ENCODE peak calls at places on chromosome 3, in six cellular contexts. One of them, this sample, is unnamed.

GRCh38 chr3:152508705-152509104 is 240.0 kb downstream of the MBNL1 start:
- DNase-seq in CD4-positive, alpha-beta T cell: no peak
- DNase-seq in body of pancreas: no peak
- DNase-seq in esophagus muscularis mucosa: no peak
- DNase-seq in CD8-positive, alpha-beta T cell: no peak
- DNase-seq in right cardiac atrium: no peak
- DNase-seq in this sample: no peak

GRCh38 chr3:186589115-186589514 is 18.6 kb downstream of the DNAJB11 start:
- DNase-seq in CD4-positive, alpha-beta T cell: no peak
- DNase-seq in body of pancreas: no peak
- DNase-seq in right cardiac atrium: no peak
- DNase-seq in CD8-positive, alpha-beta T cell: no peak
- DNase-seq in esophagus muscularis mucosa: no peak
- DNase-seq in this sample: no peak

GRCh38 chr3:117709108-117709507 is 999.5 kb downstream of the TUSC7 start:
- DNase-seq in body of pancreas: no peak
- DNase-seq in right cardiac atrium: no peak
- DNase-seq in CD4-positive, alpha-beta T cell: no peak
- DNase-seq in CD8-positive, alpha-beta T cell: no peak
- DNase-seq in esophagus muscularis mucosa: no peak
- DNase-seq in this sample: no peak

GRCh38 chr3:129746629-129747028 is 140.2 kb upstream of the PLXND1 start:
- DNase-seq in CD8-positive, alpha-beta T cell: no peak
- DNase-seq in CD4-positive, alpha-beta T cell: no peak
- DNase-seq in right cardiac atrium: no peak
- DNase-seq in esophagus muscularis mucosa: no peak
- DNase-seq in body of pancreas: no peak
- DNase-seq in this sample: no peak

GRCh38 chr3:151875759-151876158 is 2.3 kb downstream of the SUCNR1 start:
- DNase-seq in CD8-positive, alpha-beta T cell: no peak
- DNase-seq in esophagus muscularis mucosa: no peak
- DNase-seq in CD4-positive, alpha-beta T cell: no peak
- DNase-seq in right cardiac atrium: no peak
- DNase-seq in body of pancreas: no peak
- DNase-seq in this sample: no peak

GRCh38 chr3:153379516-153379915 is 217.5 kb downstream of the RAP2B start:
- DNase-seq in body of pancreas: no peak
- DNase-seq in right cardiac atrium: no peak
- DNase-seq in CD4-positive, alpha-beta T cell: no peak
- DNase-seq in esophagus muscularis mucosa: no peak
- DNase-seq in CD8-positive, alpha-beta T cell: no peak
- DNase-seq in this sample: no peak

GRCh38 chr3:112646623-112647022 is 5.7 kb upstream of the CCDC80 start:
- DNase-seq in esophagus muscularis mucosa: no peak
- DNase-seq in CD8-positive, alpha-beta T cell: no peak
- DNase-seq in body of pancreas: no peak
- DNase-seq in CD4-positive, alpha-beta T cell: no peak
- DNase-seq in right cardiac atrium: no peak
- DNase-seq in this sample: no peak

GRCh38 chr3:64242435-64242834 is 17.2 kb upstream of the PRICKLE2 start:
- DNase-seq in body of pancreas: peak; percentile 22
- DNase-seq in right cardiac atrium: no peak
- DNase-seq in esophagus muscularis mucosa: no peak
- DNase-seq in CD4-positive, alpha-beta T cell: no peak
- DNase-seq in CD8-positive, alpha-beta T cell: no peak
- DNase-seq in this sample: no peak

GRCh38 chr3:54600441-54601204 is 327.2 kb downstream of the LRTM1 start:
- DNase-seq in esophagus muscularis mucosa: peak; percentile 89
- DNase-seq in CD4-positive, alpha-beta T cell: no peak
- DNase-seq in body of pancreas: no peak
- DNase-seq in CD8-positive, alpha-beta T cell: no peak
- DNase-seq in right cardiac atrium: no peak
- DNase-seq in this sample: no peak

GRCh38 chr3:158723991-158724390 is 8.3 kb downstream of the RARRES1 start:
- DNase-seq in right cardiac atrium: no peak
- DNase-seq in CD4-positive, alpha-beta T cell: no peak
- DNase-seq in esophagus muscularis mucosa: no peak
- DNase-seq in CD8-positive, alpha-beta T cell: no peak
- DNase-seq in body of pancreas: no peak
- DNase-seq in this sample: no peak

GRCh38 chr3:56303508-56303907 is 164.8 kb downstream of the ERC2 start:
- DNase-seq in CD8-positive, alpha-beta T cell: no peak
- DNase-seq in esophagus muscularis mucosa: no peak
- DNase-seq in right cardiac atrium: peak; percentile 19
- DNase-seq in CD4-positive, alpha-beta T cell: no peak
- DNase-seq in body of pancreas: no peak
- DNase-seq in this sample: no peak

GRCh38 chr3:49217688-49218470 is 46.5 kb downstream of the KLHDC8B start:
- DNase-seq in CD8-positive, alpha-beta T cell: no peak
- DNase-seq in right cardiac atrium: peak; percentile 36
- DNase-seq in body of pancreas: peak; percentile 62
- DNase-seq in CD4-positive, alpha-beta T cell: no peak
- DNase-seq in esophagus muscularis mucosa: no peak
- DNase-seq in this sample: no peak

GRCh38 chr3:160401301-160402095 is 2.0 kb downstream of the SMC4 start:
- DNase-seq in body of pancreas: no peak
- DNase-seq in CD8-positive, alpha-beta T cell: no peak
- DNase-seq in right cardiac atrium: no peak
- DNase-seq in CD4-positive, alpha-beta T cell: no peak
- DNase-seq in esophagus muscularis mucosa: no peak
- DNase-seq in this sample: no peak

GRCh38 chr3:31488475-31489017 is 44.2 kb upstream of the STT3B start:
- DNase-seq in CD4-positive, alpha-beta T cell: no peak
- DNase-seq in esophagus muscularis mucosa: peak; percentile 34
- DNase-seq in CD8-positive, alpha-beta T cell: no peak
- DNase-seq in right cardiac atrium: no peak
- DNase-seq in body of pancreas: no peak
- DNase-seq in this sample: no peak

GRCh38 chr3:31493187-31493586 is 39.5 kb upstream of the STT3B start:
- DNase-seq in CD4-positive, alpha-beta T cell: no peak
- DNase-seq in esophagus muscularis mucosa: peak; percentile 34
- DNase-seq in right cardiac atrium: no peak
- DNase-seq in body of pancreas: no peak
- DNase-seq in CD8-positive, alpha-beta T cell: no peak
- DNase-seq in this sample: no peak

GRCh38 chr3:31491660-31492059 is 41.1 kb upstream of the STT3B start:
- DNase-seq in CD8-positive, alpha-beta T cell: no peak
- DNase-seq in CD4-positive, alpha-beta T cell: no peak
- DNase-seq in right cardiac atrium: no peak
- DNase-seq in esophagus muscularis mucosa: no peak
- DNase-seq in body of pancreas: no peak
- DNase-seq in this sample: no peak

GRCh38 chr3:31486865-31487533 is 45.7 kb upstream of the STT3B start:
- DNase-seq in body of pancreas: no peak
- DNase-seq in CD8-positive, alpha-beta T cell: no peak
- DNase-seq in CD4-positive, alpha-beta T cell: no peak
- DNase-seq in right cardiac atrium: no peak
- DNase-seq in esophagus muscularis mucosa: peak; percentile 62
- DNase-seq in this sample: no peak

GRCh38 chr3:31490502-31490901 is 42.2 kb upstream of the STT3B start:
- DNase-seq in CD8-positive, alpha-beta T cell: no peak
- DNase-seq in CD4-positive, alpha-beta T cell: no peak
- DNase-seq in right cardiac atrium: no peak
- DNase-seq in body of pancreas: no peak
- DNase-seq in esophagus muscularis mucosa: peak; percentile 53
- DNase-seq in this sample: no peak
- H3K9me3 ChIP-seq in CD8-positive, alpha-beta T cell: no peaks in the 10 kb centered on the region
- H3K9me3 ChIP-seq in CD4-positive, alpha-beta T cell: no peaks in the 10 kb centered on the region
- H3K9me3 ChIP-seq in right cardiac atrium: peaks cover 4% of the 10 kb centered on the region
- H3K9me3 ChIP-seq in body of pancreas: no peaks in the 10 kb centered on the region
- H3K9me3 ChIP-seq in esophagus muscularis mucosa: peaks cover 7% of the 10 kb centered on the region
- H3K9me3 ChIP-seq in this sample: no peaks in the 10 kb centered on the region

GRCh38 chr3:52030725-52031330 is 25.5 kb downstream of the DUSP7 start:
- DNase-seq in CD8-positive, alpha-beta T cell: no peak
- DNase-seq in esophagus muscularis mucosa: no peak
- DNase-seq in CD4-positive, alpha-beta T cell: no peak
- DNase-seq in right cardiac atrium: no peak
- DNase-seq in body of pancreas: no peak
- DNase-seq in this sample: no peak

GRCh38 chr3:52029053-52029452 is 27.3 kb downstream of the DUSP7 start:
- DNase-seq in CD4-positive, alpha-beta T cell: no peak
- DNase-seq in CD8-positive, alpha-beta T cell: no peak
- DNase-seq in body of pancreas: no peak
- DNase-seq in right cardiac atrium: no peak
- DNase-seq in esophagus muscularis mucosa: no peak
- DNase-seq in this sample: no peak

GRCh38 chr3:52031896-52032295 is 24.5 kb downstream of the DUSP7 start:
- DNase-seq in body of pancreas: no peak
- DNase-seq in right cardiac atrium: no peak
- DNase-seq in esophagus muscularis mucosa: no peak
- DNase-seq in CD4-positive, alpha-beta T cell: no peak
- DNase-seq in CD8-positive, alpha-beta T cell: no peak
- DNase-seq in this sample: no peak

GRCh38 chr3:52028572-52028971 is 27.8 kb downstream of the DUSP7 start:
- DNase-seq in esophagus muscularis mucosa: no peak
- DNase-seq in CD8-positive, alpha-beta T cell: no peak
- DNase-seq in CD4-positive, alpha-beta T cell: no peak
- DNase-seq in body of pancreas: peak; percentile 43
- DNase-seq in right cardiac atrium: peak; percentile 74
- DNase-seq in this sample: no peak

DNA sequence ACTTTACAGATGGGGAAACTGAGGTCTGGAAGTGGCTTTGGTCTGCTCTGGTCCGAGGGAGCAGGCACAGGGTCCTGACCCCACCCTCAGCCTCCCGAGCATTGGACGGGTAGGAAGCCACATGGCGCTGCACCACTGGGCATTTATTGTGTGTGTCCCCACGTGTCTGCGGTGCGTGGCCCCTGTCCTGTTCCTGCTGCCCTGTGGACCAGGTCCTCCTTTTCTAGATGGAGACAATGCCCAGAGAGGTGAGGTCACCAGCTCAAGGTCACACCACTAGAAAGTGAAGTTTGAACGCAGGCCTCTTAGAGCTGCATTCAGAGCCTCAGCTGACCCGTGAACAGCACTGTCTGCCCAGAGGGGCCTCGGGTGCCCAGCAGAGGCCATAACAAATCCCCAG is 26.8 kb downstream of the DUSP7 start:
- DNase-seq in CD8-positive, alpha-beta T cell: no peak
- DNase-seq in right cardiac atrium: no peak
- DNase-seq in CD4-positive, alpha-beta T cell: no peak
- DNase-seq in body of pancreas: no peak
- DNase-seq in esophagus muscularis mucosa: no peak
- DNase-seq in this sample: no peak
- H3K27ac ChIP-seq in CD8-positive, alpha-beta T cell: no peak overlapping the region
- H3K27ac ChIP-seq in right cardiac atrium: peak overlapping the region; percentile 25
- H3K27ac ChIP-seq in CD4-positive, alpha-beta T cell: no peak overlapping the region
- H3K27ac ChIP-seq in body of pancreas: no peak overlapping the region
- H3K27ac ChIP-seq in esophagus muscularis mucosa: no peak overlapping the region
- H3K27ac ChIP-seq in this sample: no peak overlapping the region

GRCh38 chr3:41176554-41176953 is 22.8 kb upstream of the CTNNB1 start:
- DNase-seq in CD4-positive, alpha-beta T cell: no peak
- DNase-seq in esophagus muscularis mucosa: no peak
- DNase-seq in CD8-positive, alpha-beta T cell: no peak
- DNase-seq in body of pancreas: no peak
- DNase-seq in right cardiac atrium: no peak
- DNase-seq in this sample: no peak
- H3K9me3 ChIP-seq in CD4-positive, alpha-beta T cell: no peaks in the 10 kb centered on the region
- H3K9me3 ChIP-seq in esophagus muscularis mucosa: no peaks in the 10 kb centered on the region
- H3K9me3 ChIP-seq in CD8-positive, alpha-beta T cell: no peaks in the 10 kb centered on the region
- H3K9me3 ChIP-seq in body of pancreas: no peaks in the 10 kb centered on the region
- H3K9me3 ChIP-seq in right cardiac atrium: no peaks in the 10 kb centered on the region
- H3K9me3 ChIP-seq in this sample: no peaks in the 10 kb centered on the region

DNA sequence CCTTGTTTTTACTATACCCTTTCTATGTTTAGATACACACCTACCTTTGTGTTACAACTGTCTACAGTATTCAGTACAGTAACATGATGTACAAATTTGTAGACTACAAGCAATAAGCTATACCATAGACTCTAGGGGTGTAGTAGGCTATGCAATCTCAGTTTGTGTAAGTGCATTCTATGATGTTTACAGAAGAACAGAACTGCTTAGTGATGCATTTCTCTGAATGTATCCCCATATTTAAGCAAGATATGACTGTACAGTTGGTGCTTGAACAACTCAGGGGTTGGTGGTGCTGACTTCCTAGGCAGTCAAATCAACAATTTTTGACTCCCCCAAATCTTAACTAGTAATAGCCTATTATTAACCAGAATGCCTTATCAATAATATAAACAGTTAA is 467.1 kb upstream of the TGFBR2 start:
- DNase-seq in esophagus muscularis mucosa: no peak
- DNase-seq in body of pancreas: no peak
- DNase-seq in CD8-positive, alpha-beta T cell: no peak
- DNase-seq in right cardiac atrium: no peak
- DNase-seq in CD4-positive, alpha-beta T cell: no peak
- DNase-seq in this sample: no peak
- H3K27ac ChIP-seq in esophagus muscularis mucosa: no peak overlapping the region
- H3K27ac ChIP-seq in body of pancreas: no peak overlapping the region
- H3K27ac ChIP-seq in CD8-positive, alpha-beta T cell: no peak overlapping the region
- H3K27ac ChIP-seq in right cardiac atrium: no peak overlapping the region
- H3K27ac ChIP-seq in CD4-positive, alpha-beta T cell: no peak overlapping the region
- H3K27ac ChIP-seq in this sample: no peak overlapping the region

GRCh38 chr3:196782496-196782895 is 42.8 kb downstream of the PAK2 start:
- DNase-seq in body of pancreas: no peak
- DNase-seq in CD8-positive, alpha-beta T cell: no peak
- DNase-seq in right cardiac atrium: no peak
- DNase-seq in esophagus muscularis mucosa: no peak
- DNase-seq in CD4-positive, alpha-beta T cell: no peak
- DNase-seq in this sample: no peak

GRCh38 chr3:196775938-196776337 is 36.3 kb downstream of the PAK2 start:
- DNase-seq in CD8-positive, alpha-beta T cell: no peak
- DNase-seq in right cardiac atrium: no peak
- DNase-seq in CD4-positive, alpha-beta T cell: no peak
- DNase-seq in body of pancreas: no peak
- DNase-seq in esophagus muscularis mucosa: no peak
- DNase-seq in this sample: no peak

GRCh38 chr3:196774845-196775422 is 35.3 kb downstream of the PAK2 start:
- DNase-seq in esophagus muscularis mucosa: no peak
- DNase-seq in right cardiac atrium: no peak
- DNase-seq in CD4-positive, alpha-beta T cell: no peak
- DNase-seq in body of pancreas: no peak
- DNase-seq in CD8-positive, alpha-beta T cell: no peak
- DNase-seq in this sample: no peak

GRCh38 chr3:196774191-196774820 is 34.6 kb downstream of the PAK2 start:
- DNase-seq in CD4-positive, alpha-beta T cell: no peak
- DNase-seq in esophagus muscularis mucosa: no peak
- DNase-seq in right cardiac atrium: no peak
- DNase-seq in CD8-positive, alpha-beta T cell: no peak
- DNase-seq in body of pancreas: no peak
- DNase-seq in this sample: no peak

GRCh38 chr3:196778755-196779154 is 39.1 kb downstream of the PAK2 start:
- DNase-seq in body of pancreas: no peak
- DNase-seq in right cardiac atrium: no peak
- DNase-seq in CD8-positive, alpha-beta T cell: no peak
- DNase-seq in esophagus muscularis mucosa: no peak
- DNase-seq in CD4-positive, alpha-beta T cell: no peak
- DNase-seq in this sample: no peak
- H3K9me3 ChIP-seq in body of pancreas: no peaks in the 10 kb centered on the region
- H3K9me3 ChIP-seq in right cardiac atrium: no peaks in the 10 kb centered on the region
- H3K9me3 ChIP-seq in CD8-positive, alpha-beta T cell: no peaks in the 10 kb centered on the region
- H3K9me3 ChIP-seq in esophagus muscularis mucosa: no peaks in the 10 kb centered on the region
- H3K9me3 ChIP-seq in CD4-positive, alpha-beta T cell: no peaks in the 10 kb centered on the region
- H3K9me3 ChIP-seq in this sample: no peaks in the 10 kb centered on the region

DNA sequence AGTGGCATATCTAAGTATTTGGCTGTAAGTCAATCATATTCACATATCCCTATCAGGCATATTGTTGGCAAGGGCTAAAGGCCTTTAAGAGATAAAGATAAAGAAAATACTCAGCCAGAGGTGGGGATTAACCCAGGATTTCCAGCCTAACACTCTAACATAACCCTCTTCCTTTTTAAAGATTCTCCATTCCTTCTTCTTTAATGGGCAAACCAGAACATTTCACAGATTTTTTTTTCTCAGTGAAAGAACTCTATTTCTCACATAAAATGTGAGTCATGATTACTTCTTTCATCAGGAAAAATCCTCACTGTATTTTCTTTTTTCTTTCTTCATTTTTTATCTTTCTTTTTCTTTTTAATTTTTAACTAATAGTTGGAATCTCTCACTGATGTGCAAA is 200.4 kb downstream of the NR1D2 start:
- DNase-seq in CD4-positive, alpha-beta T cell: no peak
- DNase-seq in CD8-positive, alpha-beta T cell: no peak
- DNase-seq in body of pancreas: no peak
- DNase-seq in right cardiac atrium: no peak
- DNase-seq in esophagus muscularis mucosa: no peak
- DNase-seq in this sample: no peak
- H3K27ac ChIP-seq in CD4-positive, alpha-beta T cell: no peak overlapping the region
- H3K27ac ChIP-seq in CD8-positive, alpha-beta T cell: no peak overlapping the region
- H3K27ac ChIP-seq in body of pancreas: no peak overlapping the region
- H3K27ac ChIP-seq in right cardiac atrium: no peak overlapping the region
- H3K27ac ChIP-seq in esophagus muscularis mucosa: peak overlapping the region; percentile 76
- H3K27ac ChIP-seq in this sample: no peak overlapping the region

This sample was measured in spleen.